ENCODE peak calls at places on chromosome 3, in ten cellular contexts. J is stimulated activated CD4-positive, alpha-beta T cell treated with anti-CD3 and anti-CD28 coated beads, Interleukin-1b, Interleukin-23, amount 100 ng/mL, for 4 hours; V is GM13976; Y is HEK293T; N is caudate nucleus; D is NCI-H2081; S is activated CD8-positive, alpha-beta memory T cell treated with anti-CD3 and anti-CD28 coated beads for 1 hour; U is HuH-7; M is endothelial cell; O is mucosa of descending colon. E is an unnamed sample.

GRCh38 chr3:195468391-195468776 is 25.6 kb upstream of the ACAP2 start:
- DNase-seq in J (no peak), V (no peak), Y (no peak), N (no peak), D (no peak), S (no peak), U (no peak), M (no peak), O (no peak), E (no peak)

GRCh38 chr3:134328147-134328591 is 46.1 kb downstream of the AMOTL2 start:
- DNase-seq in J (no peak), V (no peak), Y (no peak), N (no peak), D (no peak), S (no peak), U (no peak), M (no peak), O (no peak), E (no peak)

GRCh38 chr3:16849240-16849639 is 35.5 kb upstream of the PLCL2 start:
- DNase-seq in J (peak; percentile 34), V (peak; percentile 37), Y (no peak), N (peak; percentile 51), D (peak; percentile 83), S (peak; percentile 25), U (no peak), M (peak; percentile 28), O (peak; percentile 71), E (peak; percentile 50)

GRCh38 chr3:104564045-104564643 is 802.6 kb upstream of the ALCAM start:
- DNase-seq in J (peak; percentile 35), V (no peak), Y (peak; percentile 7), N (no peak), D (peak; percentile 74), S (peak; percentile 12), U (no peak), M (peak; percentile 11), O (no peak), E (peak; percentile 18)

GRCh38 chr3:144312702-144313101 is 341.1 kb downstream of the DIPK2A start:
- DNase-seq in J (no peak), V (no peak), Y (no peak), N (no peak), D (no peak), S (no peak), U (no peak), M (no peak), O (no peak), E (no peak)

GRCh38 chr3:62940763-62941632 is 65.8 kb upstream of the CADPS start:
- DNase-seq in J (no peak), V (no peak), Y (no peak), N (no peak), D (no peak), S (no peak), U (no peak), M (no peak), O (no peak), E (no peak)

GRCh38 chr3:25915673-25916072 is 125.8 kb downstream of the OXSM start:
- DNase-seq in J (no peak), V (no peak), Y (no peak), N (no peak), D (no peak), S (no peak), U (no peak), M (no peak), O (no peak), E (no peak)

GRCh38 chr3:20739814-20740213 is 553.8 kb upstream of the SGO1 start:
- DNase-seq in J (no peak), V (no peak), Y (no peak), N (no peak), D (no peak), S (no peak), U (no peak), M (no peak), O (no peak), E (no peak)

GRCh38 chr3:117443014-117443413 is 733.4 kb downstream of the TUSC7 start:
- DNase-seq in J (no peak), V (no peak), Y (no peak), N (no peak), D (no peak), S (no peak), U (no peak), M (no peak), O (no peak), E (no peak)

GRCh38 chr3:52245322-52246263 is at the start of gene PPM1M:
- DNase-seq in J (peak; percentile 47), V (peak; percentile 80), Y (peak; percentile 51), N (no peak), D (peak; percentile 42), S (no peak), U (peak; percentile 76), M (peak; percentile 65), O (peak; percentile 76), E (no peak)

GRCh38 chr3:188956839-188957489 is 214.8 kb upstream of the TPRG1 start:
- DNase-seq in J (no peak), V (no peak), Y (peak; percentile 8), N (no peak), D (peak; percentile 73), S (no peak), U (no peak), M (peak; percentile 32), O (no peak), E (peak; percentile 48)

E was measured in HL-60.